ENCODE peak calls at places on chromosome X, in four cellular contexts. Y is CD8-positive, alpha-beta memory T cell; Z is amniotic epithelial cell; C is central memory CD4-positive, alpha-beta T cell. D is an unnamed sample.

GRCh38 chrX:149758068-149758714 is 15.7 kb upstream of the HSFX1 start:
- DNase-seq in Y (no peak), Z (no peak), C (no peak), D (no peak)

GRCh38 chrX:76126851-76127250 is 46.0 kb upstream of the PBDC1 start:
- DNase-seq in Y (no peak), Z (no peak), C (no peak), D (no peak)

GRCh38 chrX:153970398-153971123 is 1.1 kb downstream of the HCFC1 start:
- DNase-seq in Y (no peak), Z (peak; percentile 79), C (no peak), D (peak; percentile 79)

GRCh38 chrX:77788050-77788449 is 2.0 kb upstream of the ATRX start:
- DNase-seq in Y (no peak), Z (peak; percentile 42), C (peak; percentile 59), D (peak; percentile 15)

GRCh38 chrX:17154001-17154400 is 207.5 kb downstream of the REPS2 start:
- DNase-seq in Y (no peak), Z (no peak), C (no peak), D (no peak)

GRCh38 chrX:129771266-129771995 is 8.3 kb upstream of the SASH3 start:
- DNase-seq in Y (no peak), Z (no peak), C (peak; percentile 53), D (no peak)

GRCh38 chrX:105190252-105190853 is 30.1 kb downstream of the TEX13A start:
- DNase-seq in Y (no peak), Z (peak; percentile 15), C (peak; percentile 6), D (peak; percentile 32)

GRCh38 chrX:12965390-12965940 is 9.4 kb upstream of the TMSB4X start:
- DNase-seq in Y (no peak), Z (no peak), C (no peak), D (no peak)

GRCh38 chrX:123807825-123808416 is 51.9 kb upstream of the XIAP start:
- DNase-seq in Y (no peak), Z (no peak), C (no peak), D (no peak)

GRCh38 chrX:118702741-118703140 is 24.7 kb upstream of the IL13RA1 start:
- DNase-seq in Y (no peak), Z (no peak), C (no peak), D (peak; percentile 18)

GRCh38 chrX:47191331-47191730 is 2.3 kb upstream of the UBA1 start:
- DNase-seq in Y (peak; percentile 41), Z (no peak), C (peak; percentile 38), D (peak; percentile 32)

GRCh38 chrX:48700951-48701653 is 4.6 kb downstream of the SUV39H1 start:
- DNase-seq in Y (no peak), Z (peak; percentile 90), C (no peak), D (no peak)

GRCh38 chrX:134542485-134542884 is 82.5 kb downstream of the HPRT1 start:
- DNase-seq in Y (no peak), Z (peak; percentile 80), C (no peak), D (peak; percentile 73)

GRCh38 chrX:45771560-45772340 is 571.1 kb upstream of the DIPK2B start:
- DNase-seq in Y (peak; percentile 46), Z (peak; percentile 60), C (peak; percentile 69), D (peak; percentile 90)

GRCh38 chrX:68835104-68835442 is 6.3 kb downstream of the EFNB1 start:
- DNase-seq in Y (no peak), Z (no peak), C (no peak), D (no peak)

GRCh38 chrX:69185886-69186285 is 20.6 kb upstream of the PJA1 start:
- DNase-seq in Y (no peak), Z (no peak), C (no peak), D (no peak)

GRCh38 chrX:31170792-31171191 is 99.0 kb upstream of the FTHL17 start:
- DNase-seq in Y (no peak), Z (no peak), C (no peak), D (no peak)

GRCh38 chrX:101377542-101377941 is 8.4 kb downstream of the BTK start:
- DNase-seq in Y (no peak), Z (no peak), C (no peak), D (no peak)

GRCh38 chrX:98077440-98077839 is 1193.7 kb downstream of the RPA4 start:
- DNase-seq in Y (no peak), Z (no peak), C (no peak), D (no peak)

GRCh38 chrX:54479471-54480122 is 16.4 kb downstream of the FGD1 start:
- DNase-seq in Y (no peak), Z (no peak), C (no peak), D (peak; percentile 19)

GRCh38 chrX:35149517-35149916 is 206.9 kb downstream of the FAM47B start:
- DNase-seq in Y (no peak), Z (no peak), C (no peak), D (no peak)

GRCh38 chrX:84339507-84340364 is 151.7 kb upstream of the RPS6KA6 start:
- DNase-seq in Y (no peak), Z (peak; percentile 26), C (no peak), D (peak; percentile 15)

GRCh38 chrX:13647709-13648212 is 5.2 kb upstream of the TCEANC start:
- DNase-seq in Y (peak; percentile 39), Z (peak; percentile 77), C (peak; percentile 48), D (peak; percentile 86)

GRCh38 chrX:123876177-123876576 is 16.3 kb downstream of the XIAP start:
- DNase-seq in Y (no peak), Z (no peak), C (no peak), D (no peak)